ENCODE peak calls at places on chromosome 15, in ten cellular contexts. Y is thoracic aorta; I is CD8-positive, alpha-beta T cell; C is psoas muscle; Q is pancreas; S is ovary; H is epithelial cell of proximal tubule; K is endothelial cell; T is GM13976; E is A549. W is an unnamed sample.

GRCh38 chr15:69668049-69668705 is 215.6 kb downstream of the RPLP1 start:
- DNase-seq in Y (no peak), I (no peak), C (no peak), Q (no peak), S (no peak), H (no peak), K (no peak), T (peak; percentile 22), E (no peak), W (no peak)

GRCh38 chr15:68667800-68668625 is 89.2 kb downstream of the CORO2B start:
- DNase-seq in Y (no peak), I (no peak), C (no peak), Q (no peak), S (no peak), H (no peak), K (no peak), T (no peak), E (no peak), W (no peak)

GRCh38 chr15:89052474-89052873 is 35.8 kb upstream of the ABHD2 start:
- DNase-seq in Y (no peak), I (no peak), C (no peak), Q (no peak), S (no peak), H (no peak), K (no peak), T (no peak), E (no peak), W (no peak)

GRCh38 chr15:56064152-56064551 is 70.7 kb upstream of the NEDD4 start:
- DNase-seq in Y (no peak), I (no peak), C (no peak), Q (no peak), S (no peak), H (no peak), K (no peak), T (no peak), E (no peak), W (peak; percentile 73)

GRCh38 chr15:59296181-59296617 is 76.5 kb downstream of the MYO1E start:
- DNase-seq in Y (no peak), I (no peak), C (no peak), Q (no peak), S (no peak), H (peak; percentile 88), K (no peak), T (no peak), E (peak; percentile 62), W (no peak)

GRCh38 chr15:51576911-51577500 is 45.6 kb downstream of the DMXL2 start:
- DNase-seq in Y (no peak), I (no peak), C (no peak), Q (no peak), S (peak; percentile 31), H (peak; percentile 43), K (no peak), T (no peak), E (no peak), W (peak; percentile 87)

GRCh38 chr15:84947947-84948830 is 33.5 kb upstream of the PDE8A start:
- DNase-seq in Y (peak; percentile 67), I (no peak), C (peak; percentile 43), Q (no peak), S (peak; percentile 30), H (peak; percentile 35), K (no peak), T (no peak), E (peak; percentile 43), W (peak; percentile 77)

GRCh38 chr15:65081270-65081669 is 4.7 kb downstream of the KBTBD13 start:
- DNase-seq in Y (no peak), I (no peak), C (no peak), Q (no peak), S (no peak), H (no peak), K (no peak), T (no peak), E (no peak), W (no peak)

GRCh38 chr15:99385865-99386264 is 134.6 kb downstream of the LRRC28 start:
- DNase-seq in Y (no peak), I (no peak), C (peak; percentile 58), Q (no peak), S (peak; percentile 74), H (no peak), K (no peak), T (no peak), E (peak; percentile 58), W (no peak)

GRCh38 chr15:99387769-99388168 is 136.5 kb downstream of the LRRC28 start:
- DNase-seq in Y (no peak), I (no peak), C (no peak), Q (no peak), S (no peak), H (no peak), K (no peak), T (peak; percentile 39), E (no peak), W (no peak)

GRCh38 chr15:99386429-99386828 is 135.1 kb downstream of the LRRC28 start:
- DNase-seq in Y (no peak), I (no peak), C (no peak), Q (no peak), S (no peak), H (no peak), K (no peak), T (no peak), E (no peak), W (no peak)

GRCh38 chr15:99390667-99391066 is 139.4 kb downstream of the LRRC28 start:
- DNase-seq in Y (no peak), I (no peak), C (no peak), Q (no peak), S (no peak), H (no peak), K (no peak), T (no peak), E (no peak), W (no peak)

DNA sequence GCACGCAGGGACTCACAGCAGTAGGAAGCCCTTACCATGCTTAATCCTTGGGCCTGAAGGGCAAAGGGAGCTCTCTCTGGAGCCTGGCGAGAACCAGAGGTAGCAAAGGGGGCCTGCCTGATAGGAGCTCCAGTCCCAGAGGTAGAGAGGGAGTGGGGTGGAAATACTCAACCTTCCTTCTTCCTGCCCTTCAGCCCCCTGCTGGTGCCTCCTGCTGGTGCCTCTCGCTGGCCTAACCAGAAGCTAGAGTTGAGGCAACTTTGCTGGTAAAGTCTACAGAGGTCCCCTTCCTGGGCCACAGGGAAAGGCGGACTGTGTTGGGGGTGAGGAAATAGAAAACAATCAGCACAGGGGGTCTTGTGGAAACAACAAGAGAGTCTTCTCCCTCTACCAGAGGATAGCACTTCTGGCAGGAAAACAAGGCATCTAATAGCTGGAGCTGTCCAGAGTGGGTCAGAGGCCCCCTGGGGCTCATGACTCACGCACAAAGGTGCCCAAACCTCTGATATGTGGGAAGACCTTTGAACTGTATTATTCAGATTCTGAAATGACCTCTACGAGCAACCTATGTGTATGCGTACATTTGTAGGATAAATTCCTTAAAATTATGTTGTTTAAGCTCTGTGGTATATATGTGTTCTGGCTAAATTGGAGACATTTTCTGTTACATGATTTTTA is 133.8 kb downstream of the LRRC28 start:
- DNase-seq in Y (no peak), I (no peak), C (no peak), Q (no peak), S (no peak), H (no peak), K (no peak), T (no peak), E (no peak), W (no peak)
- TF ChIP-seq CTCF in Y (no peak), I (no peak), C (no peak), Q (no peak), S (no peak), H (peak; percentile 46), K (peak; percentile 22), T (no peak), E (no peak), W (no peak)

DNA sequence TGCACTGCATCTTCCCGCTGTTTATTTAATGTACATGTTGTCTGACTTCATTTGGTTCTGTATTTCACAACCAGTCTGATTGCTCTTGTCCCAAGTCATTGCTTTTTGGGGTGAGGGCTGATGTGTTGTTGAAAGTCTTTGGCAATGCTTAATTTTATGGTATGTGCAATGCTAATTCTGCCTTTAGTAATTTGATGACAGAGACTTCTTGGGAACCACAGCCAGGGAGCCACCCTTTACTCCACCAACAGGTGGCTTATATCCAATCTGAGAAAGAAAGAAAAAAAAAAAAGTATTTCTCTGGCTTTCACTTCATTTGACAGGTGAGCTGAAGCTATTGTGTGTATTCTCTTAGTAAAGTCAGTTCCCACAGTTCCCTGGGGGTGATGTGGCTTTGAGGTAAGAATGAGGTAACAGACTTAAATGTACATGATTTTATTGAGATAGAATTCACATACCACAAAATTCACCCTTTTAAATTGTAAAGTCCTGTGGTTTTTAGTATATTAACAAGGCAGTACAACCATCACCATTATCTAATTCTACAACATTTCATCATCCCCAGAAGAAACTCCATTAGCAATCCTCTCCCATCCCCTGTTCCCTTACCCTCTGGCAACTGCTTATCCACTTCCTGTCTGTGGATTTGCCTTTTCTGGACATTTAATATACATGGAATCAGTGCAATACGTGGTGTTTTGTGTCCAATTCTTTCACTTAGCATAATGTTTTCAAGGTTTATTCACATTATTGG is 97.3 kb downstream of the SLCO3A1 start:
- DNase-seq in Y (no peak), I (no peak), C (no peak), Q (no peak), S (no peak), H (no peak), K (no peak), T (no peak), E (no peak), W (peak; percentile 63)
- TF ChIP-seq CTCF in Y (no peak), I (no peak), C (no peak), Q (no peak), S (no peak), H (peak; percentile 26), K (no peak), T (no peak), E (no peak), W (peak; percentile 14)

GRCh38 chr15:67079361-67079760 is 14.0 kb downstream of the SMAD3 start:
- DNase-seq in Y (no peak), I (no peak), C (no peak), Q (no peak), S (no peak), H (no peak), K (no peak), T (no peak), E (no peak), W (peak; percentile 48)

GRCh38 chr15:67077641-67078215 is 12.3 kb downstream of the SMAD3 start:
- DNase-seq in Y (no peak), I (no peak), C (no peak), Q (no peak), S (no peak), H (no peak), K (no peak), T (no peak), E (no peak), W (peak; percentile 49)

GRCh38 chr15:67080900-67081431 is 15.6 kb downstream of the SMAD3 start:
- DNase-seq in Y (peak; percentile 55), I (peak; percentile 33), C (peak; percentile 75), Q (no peak), S (no peak), H (peak; percentile 76), K (no peak), T (peak; percentile 74), E (peak; percentile 71), W (no peak)

GRCh38 chr15:67082007-67082536 is 16.7 kb downstream of the SMAD3 start:
- DNase-seq in Y (no peak), I (peak; percentile 39), C (no peak), Q (no peak), S (no peak), H (no peak), K (no peak), T (no peak), E (no peak), W (no peak)

DNA sequence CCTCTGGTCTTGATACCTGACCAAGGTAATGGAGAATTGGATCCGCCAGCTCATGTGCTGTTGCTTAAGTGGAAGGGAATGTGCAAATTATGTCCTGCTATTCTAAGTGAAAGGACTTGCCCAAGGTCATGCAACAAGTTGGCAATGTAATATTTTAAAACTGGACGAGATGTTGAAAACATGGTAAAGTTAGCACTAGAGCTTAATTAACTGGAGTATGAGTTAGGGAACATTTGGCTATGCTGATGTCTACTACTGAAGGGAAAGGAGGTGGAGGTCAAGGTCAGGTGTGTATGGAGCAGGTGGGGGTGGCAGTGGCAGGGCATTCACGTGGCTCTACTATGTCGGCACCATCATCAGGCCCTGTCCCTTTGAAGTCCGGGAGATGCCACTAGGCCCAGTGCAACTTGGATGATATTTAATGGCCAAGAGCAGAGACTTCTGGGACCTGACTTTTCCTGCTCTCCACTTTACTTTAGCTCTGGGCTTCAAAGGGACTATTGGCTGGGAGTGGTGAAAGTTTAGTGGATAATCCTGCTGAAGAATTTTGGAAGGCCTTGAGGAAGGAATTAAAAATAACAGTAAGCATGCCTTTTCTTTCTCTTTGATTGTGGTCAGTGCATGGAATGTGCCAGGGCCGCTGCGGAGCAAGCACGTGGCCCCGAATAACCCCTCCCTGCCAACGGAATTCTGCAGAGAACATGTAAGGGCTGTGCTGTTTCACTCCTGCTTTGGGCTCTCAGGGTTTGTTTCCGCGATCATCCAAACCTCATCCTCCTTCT is 14.9 kb downstream of the SMAD3 start:
- DNase-seq in Y (no peak), I (no peak), C (peak; percentile 56), Q (no peak), S (peak; percentile 67), H (no peak), K (no peak), T (no peak), E (no peak), W (no peak)
- TF ChIP-seq CTCF in Y (no peak), I (no peak), C (no peak), Q (no peak), S (no peak), H (no peak), K (no peak), T (no peak), E (no peak), W (no peak)

DNA sequence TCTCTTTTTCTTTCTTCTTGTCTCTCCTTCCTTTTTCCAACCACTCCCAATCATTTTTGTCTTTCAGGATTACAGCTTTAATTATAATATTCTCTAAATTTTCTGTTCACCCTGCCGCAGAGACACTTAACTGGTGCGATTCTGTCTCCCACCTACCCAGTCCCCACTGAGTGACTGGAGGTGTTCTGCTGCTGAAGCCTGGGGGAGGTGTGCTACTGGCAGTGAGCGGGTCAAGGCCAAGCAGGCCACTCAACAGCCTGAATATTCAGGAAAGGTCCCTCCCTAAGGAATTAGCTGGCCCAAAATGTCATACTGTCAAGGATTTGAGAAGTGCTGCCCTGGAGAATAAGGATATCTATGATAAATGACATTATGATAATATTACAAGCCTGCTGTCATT is 126.5 kb downstream of the GABRG3 start:
- DNase-seq in Y (no peak), I (no peak), C (no peak), Q (no peak), S (no peak), H (no peak), K (no peak), T (no peak), E (no peak), W (no peak)
- TF ChIP-seq CTCF in Y (no peak), I (no peak), C (no peak), Q (no peak), S (no peak), H (no peak), K (no peak), T (no peak), E (no peak), W (no peak)

W was measured in bronchial epithelial cell.